ENCODE peak calls at places on chromosomes 2 and 18, in five cellular contexts. M, Y, X, V and I are unnamed samples.

GRCh38 chr2:27211241-27211942 is 449 bp upstream of the ATRAID start:
- DNase-seq in M (no peak), Y (no peak), X (peak; percentile 92), V (no peak), I (no peak)

GRCh38 chr2:51706220-51706619 is 674.3 kb upstream of the NRXN1 start:
- DNase-seq in M (no peak), Y (peak; percentile 2), X (no peak), V (no peak), I (no peak)

GRCh38 chr18:42412896-42413295 is 457.9 kb downstream of the PIK3C3 start:
- DNase-seq in M (no peak), Y (no peak), X (no peak), V (no peak), I (no peak)

GRCh38 chr2:163469561-163469962 is 266.2 kb downstream of the FIGN start:
- DNase-seq in M (no peak), Y (no peak), X (no peak), V (no peak), I (no peak)

GRCh38 chr18:12593861-12594260 is 64.0 kb downstream of the SPIRE1 start:
- DNase-seq in M (no peak), Y (no peak), X (no peak), V (no peak), I (no peak)

GRCh38 chr2:234792566-234792965 is 159.3 kb upstream of the SH3BP4 start:
- DNase-seq in M (no peak), Y (peak; percentile 11), X (no peak), V (no peak), I (no peak)

GRCh38 chr2:30714811-30715709 is 92.2 kb downstream of the CAPN13 start:
- DNase-seq in M (no peak), Y (no peak), X (no peak), V (peak; percentile 41), I (no peak)

GRCh38 chr2:134623796-134624195 is 95.0 kb downstream of the TMEM163 start:
- DNase-seq in M (peak; percentile 80), Y (no peak), X (no peak), V (no peak), I (no peak)